ENCODE peak calls at places on chromosomes 13 and 19, in ten cellular contexts. E, H, A, I, R, S, F, T, B and D are unnamed samples.

GRCh38 chr13:24668955-24669354 is 11.3 kb upstream of the ATP12A start:
- DNase-seq in E (no peak), H (no peak), A (no peak), I (no peak), R (no peak), S (no peak), F (no peak), T (no peak), B (no peak), D (no peak)

GRCh38 chr19:54312436-54313362 is at the start of gene LILRA5:
- DNase-seq in E (no peak), H (no peak), A (no peak), I (no peak), R (no peak), S (no peak), F (peak; percentile 50), T (no peak), B (no peak), D (no peak)

GRCh38 chr19:8371011-8371804 is 7.3 kb downstream of the ANGPTL4 start:
- DNase-seq in E (no peak), H (no peak), A (no peak), I (no peak), R (no peak), S (no peak), F (no peak), T (no peak), B (no peak), D (no peak)

GRCh38 chr13:110338441-110339101 is 31.5 kb downstream of the COL4A2 start:
- DNase-seq in E (no peak), H (peak; percentile 79), A (no peak), I (no peak), R (no peak), S (peak; percentile 14), F (peak; percentile 69), T (no peak), B (peak; percentile 92), D (no peak)

GRCh38 chr19:27657271-27658051 is 1555.5 kb downstream of the UQCRFS1 start:
- DNase-seq in E (no peak), H (no peak), A (no peak), I (no peak), R (no peak), S (no peak), F (no peak), T (no peak), B (peak; percentile 25), D (no peak)

GRCh38 chr13:113654591-113655357 is 3.2 kb downstream of the ATP4B start:
- DNase-seq in E (no peak), H (no peak), A (no peak), I (no peak), R (peak; percentile 11), S (no peak), F (peak; percentile 13), T (no peak), B (peak; percentile 61), D (no peak)

GRCh38 chr13:32600891-32601290 is 14.6 kb downstream of the PDS5B start:
- DNase-seq in E (no peak), H (no peak), A (no peak), I (no peak), R (no peak), S (no peak), F (no peak), T (no peak), B (no peak), D (no peak)

GRCh38 chr13:47853236-47853635 is 147.8 kb downstream of the SUCLA2 start:
- DNase-seq in E (no peak), H (no peak), A (peak; percentile 77), I (no peak), R (no peak), S (no peak), F (no peak), T (no peak), B (no peak), D (no peak)

GRCh38 chr19:7633619-7634018 is at the start of gene PCP2:
- DNase-seq in E (no peak), H (no peak), A (no peak), I (no peak), R (no peak), S (no peak), F (no peak), T (no peak), B (no peak), D (no peak)